ENCODE peak calls at places on chromosome 5, in seven cellular contexts. N is Daoy; V is COR-L47; D is ELR; L is activated CD4-positive, alpha-beta T cell treated with anti-CD3 and anti-CD28 coated beads for 48 hours; K is GM03348; G is NCI-H1436. W is an unnamed sample.

GRCh38 chr5:80711938-80712337 is 57.2 kb upstream of the DHFR start:
- DNase-seq in N (peak; percentile 55), V (peak; percentile 37), D (peak; percentile 70), L (peak; percentile 8), K (peak; percentile 36), G (peak; percentile 15), W (peak; percentile 20)

GRCh38 chr5:59293700-59294099 is 599.8 kb downstream of the PDE4D start:
- DNase-seq in N (no peak), V (no peak), D (no peak), L (peak; percentile 49), K (no peak), G (no peak), W (no peak)

GRCh38 chr5:53603009-53603687 is 42.7 kb downstream of the NDUFS4 start:
- DNase-seq in N (no peak), V (no peak), D (no peak), L (no peak), K (no peak), G (no peak), W (no peak)

GRCh38 chr5:58122993-58123392 is 336.9 kb downstream of the PLK2 start:
- DNase-seq in N (no peak), V (no peak), D (no peak), L (no peak), K (no peak), G (no peak), W (no peak)

GRCh38 chr5:85452322-85453025 is 1067.8 kb upstream of the EDIL3 start:
- DNase-seq in N (peak; percentile 13), V (no peak), D (no peak), L (no peak), K (no peak), G (no peak), W (no peak)

GRCh38 chr5:42756630-42757601 is at the start of gene CCDC152:
- DNase-seq in N (peak; percentile 44), V (peak; percentile 52), D (peak; percentile 17), L (peak; percentile 74), K (peak; percentile 6), G (no peak), W (no peak)

GRCh38 chr5:80408475-80408875 is 611 bp downstream of the ZFYVE16 start:
- DNase-seq in N (peak; percentile 77), V (peak; percentile 78), D (peak; percentile 76), L (peak; percentile 60), K (peak; percentile 81), G (peak; percentile 31), W (peak; percentile 65)

GRCh38 chr5:96509313-96509712 is 76.3 kb upstream of the PCSK1 start:
- DNase-seq in N (peak; percentile 17), V (no peak), D (peak; percentile 69), L (no peak), K (no peak), G (no peak), W (no peak)

GRCh38 chr5:149679876-149680809 is 50.0 kb upstream of the PPARGC1B start:
- DNase-seq in N (no peak), V (no peak), D (no peak), L (no peak), K (no peak), G (no peak), W (no peak)

GRCh38 chr5:54860321-54860720 is 125.1 kb downstream of the ESM1 start:
- DNase-seq in N (no peak), V (no peak), D (no peak), L (no peak), K (peak; percentile 45), G (no peak), W (no peak)

GRCh38 chr5:80141147-80141671 is 106.1 kb downstream of the THBS4 start:
- DNase-seq in N (no peak), V (no peak), D (no peak), L (no peak), K (peak; percentile 73), G (no peak), W (no peak)

GRCh38 chr5:140261403-140262171 is 41.3 kb downstream of the PFDN1 start:
- DNase-seq in N (peak; percentile 91), V (peak; percentile 20), D (peak; percentile 94), L (no peak), K (peak; percentile 86), G (peak; percentile 37), W (peak; percentile 38)

GRCh38 chr5:126454081-126454480 is 30.9 kb downstream of the GRAMD2B start:
- DNase-seq in N (no peak), V (no peak), D (no peak), L (no peak), K (no peak), G (no peak), W (no peak)

GRCh38 chr5:57346336-57346735 is 136.3 kb downstream of the ACTBL2 start:
- DNase-seq in N (no peak), V (no peak), D (no peak), L (no peak), K (no peak), G (no peak), W (no peak)

GRCh38 chr5:5572010-5572982 is 149.8 kb downstream of the ICE1 start:
- DNase-seq in N (peak; percentile 61), V (no peak), D (no peak), L (no peak), K (peak; percentile 26), G (no peak), W (no peak)

GRCh38 chr5:115551415-115551814 is 6.8 kb upstream of the FEM1C start:
- DNase-seq in N (peak; percentile 41), V (no peak), D (peak; percentile 64), L (no peak), K (peak; percentile 10), G (no peak), W (no peak)

GRCh38 chr5:144189800-144190429 is 19.2 kb downstream of the KCTD16 start:
- DNase-seq in N (peak; percentile 95), V (no peak), D (peak; percentile 96), L (peak; percentile 77), K (no peak), G (no peak), W (no peak)

GRCh38 chr5:75023368-75024159 is 28.8 kb downstream of the GCNT4 start:
- DNase-seq in N (no peak), V (no peak), D (no peak), L (peak; percentile 35), K (no peak), G (no peak), W (no peak)

GRCh38 chr5:149153193-149153750 is 12.0 kb downstream of the ABLIM3 start:
- DNase-seq in N (no peak), V (no peak), D (no peak), L (no peak), K (no peak), G (no peak), W (no peak)

GRCh38 chr5:54274944-54275343 is 35.4 kb downstream of the ARL15 start:
- DNase-seq in N (no peak), V (no peak), D (no peak), L (no peak), K (no peak), G (no peak), W (no peak)

GRCh38 chr5:71737931-71738539 is 19.0 kb downstream of the CARTPT start:
- DNase-seq in N (no peak), V (no peak), D (no peak), L (no peak), K (no peak), G (no peak), W (no peak)

GRCh38 chr5:82465235-82465634 is 187.1 kb upstream of the RPS23 start:
- DNase-seq in N (peak; percentile 41), V (no peak), D (no peak), L (no peak), K (no peak), G (no peak), W (no peak)

GRCh38 chr5:132500931-132501628 is 10.5 kb upstream of the IRF1 start:
- DNase-seq in N (peak; percentile 86), V (peak; percentile 62), D (peak; percentile 73), L (peak; percentile 79), K (peak; percentile 72), G (peak; percentile 58), W (no peak)

GRCh38 chr5:159640376-159640775 is 275.9 kb upstream of the ADRA1B start:
- DNase-seq in N (no peak), V (no peak), D (no peak), L (no peak), K (no peak), G (no peak), W (no peak)

GRCh38 chr5:44774279-44774880 is 34.4 kb upstream of the MRPS30 start:
- DNase-seq in N (no peak), V (peak; percentile 30), D (peak; percentile 56), L (no peak), K (peak; percentile 62), G (peak; percentile 41), W (peak; percentile 83)

GRCh38 chr5:143721960-143722359 is 90.0 kb upstream of the HMHB1 start:
- DNase-seq in N (no peak), V (no peak), D (no peak), L (no peak), K (no peak), G (no peak), W (no peak)

GRCh38 chr5:120684213-120684612 is 220.1 kb downstream of the PRR16 start:
- DNase-seq in N (no peak), V (no peak), D (peak; percentile 49), L (no peak), K (no peak), G (no peak), W (no peak)

W was measured in NCI-H748 treated with DMSO at 0.1 percent for 48 hours.